ENCODE peak calls at places on chromosomes 13 and 19, in seven cellular contexts. U is PC-3, M is GM23248, J is neural progenitor cell, B is HCT116, N is GM23338, Q is MM.1S. O is an unnamed sample.

GRCh38 chr13:28434934-28435333 is 60.0 kb downstream of the FLT1 start:
- DNase-seq in U (no peak), M (peak), J (no peak), B (no peak), N (no peak), Q (no peak), O (no peak)

GRCh38 chr13:38844581-38844980 is 146.1 kb downstream of the STOML3 start:
- DNase-seq in U (no peak), M (no peak), J (no peak), B (no peak), N (no peak), Q (no peak), O (no peak)

GRCh38 chr19:13929340-13929739 is 8.9 kb downstream of the PODNL1 start:
- DNase-seq in U (no peak), M (no peak), J (no peak), B (no peak), N (no peak), Q (no peak), O (no peak)

GRCh38 chr13:98254541-98254940 is 77.5 kb upstream of the RNF113B start:
- DNase-seq in U (no peak), M (peak), J (no peak), B (no peak), N (no peak), Q (no peak), O (no peak)

GRCh38 chr13:43522788-43523187 is 264.0 kb downstream of the ENOX1 start:
- DNase-seq in U (no peak), M (peak), J (no peak), B (no peak), N (no peak), Q (no peak), O (no peak)

GRCh38 chr13:74217816-74218215 is 83.6 kb upstream of the KLF12 start:
- DNase-seq in U (no peak), M (peak), J (no peak), B (no peak), N (no peak), Q (no peak), O (no peak)

GRCh38 chr13:101417501-101417900 is 1.2 kb upstream of the NALCN start:
- DNase-seq in U (no peak), M (no peak), J (no peak), B (no peak), N (no peak), Q (no peak), O (no peak)

GRCh38 chr19:38834104-38834490 is 2.5 kb upstream of the ECH1 start:
- DNase-seq in U (no peak), M (no peak), J (no peak), B (no peak), N (no peak), Q (no peak), O (no peak)

GRCh38 chr13:110137677-110138008 is 169.3 kb downstream of the COL4A1 start:
- DNase-seq in U (peak), M (peak), J (peak), B (peak), N (no peak), Q (peak), O (peak)

GRCh38 chr13:25249001-25249543 is 38.2 kb downstream of the MTMR6 start:
- DNase-seq in U (peak), M (peak), J (peak), B (no peak), N (peak), Q (no peak), O (peak)

GRCh38 chr13:44668707-44669106 is 92.6 kb upstream of the TSC22D1 start:
- DNase-seq in U (peak), M (peak), J (no peak), B (no peak), N (no peak), Q (no peak), O (no peak)

GRCh38 chr13:26589754-26590153 is 32.3 kb downstream of the WASF3 start:
- DNase-seq in U (no peak), M (peak), J (no peak), B (no peak), N (no peak), Q (no peak), O (no peak)

GRCh38 chr13:26583662-26584061 is 26.2 kb downstream of the WASF3 start:
- DNase-seq in U (no peak), M (peak), J (no peak), B (no peak), N (peak), Q (no peak), O (no peak)

GRCh38 chr13:26585136-26585535 is 27.7 kb downstream of the WASF3 start:
- DNase-seq in U (no peak), M (peak), J (no peak), B (no peak), N (no peak), Q (no peak), O (no peak)

GRCh38 chr13:26587251-26587650 is 29.8 kb downstream of the WASF3 start:
- DNase-seq in U (no peak), M (no peak), J (no peak), B (no peak), N (no peak), Q (no peak), O (no peak)

DNA sequence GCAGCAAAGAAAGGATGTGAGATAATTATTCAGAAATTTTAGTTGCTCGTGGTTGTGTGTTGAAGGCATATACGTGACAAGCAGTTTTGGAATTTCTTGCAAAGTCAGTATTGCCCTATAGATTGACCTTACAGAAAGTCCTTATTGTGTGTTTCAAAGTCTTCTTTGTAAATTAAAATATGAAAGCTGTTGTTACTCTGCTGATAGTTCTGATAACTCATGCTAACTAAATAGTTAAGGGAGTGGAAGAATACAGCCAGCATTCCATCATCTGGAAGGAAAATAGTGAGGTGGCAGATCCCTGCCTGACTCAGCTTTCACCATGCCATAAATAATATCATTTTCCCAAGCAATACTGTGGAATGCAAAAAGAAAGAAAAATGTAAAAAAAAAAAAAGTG is 27.2 kb downstream of the WASF3 start:
- DNase-seq in U (peak), M (peak), J (no peak), B (no peak), N (no peak), Q (no peak), O (peak)
- TF ChIP-seq EZH2phosphoT487 in U (no peak), M (peak), J (no peak), B (no peak), N (no peak), Q (no peak), O (no peak)

GRCh38 chr19:2984196-2984490 is 6.8 kb downstream of the TLE6 start:
- DNase-seq in U (no peak), M (peak), J (no peak), B (no peak), N (no peak), Q (no peak), O (no peak)

GRCh38 chr19:2988568-2988967 is 11.2 kb downstream of the TLE6 start:
- DNase-seq in U (no peak), M (no peak), J (no peak), B (no peak), N (no peak), Q (no peak), O (no peak)

GRCh38 chr19:2989236-2989946 is 12.0 kb downstream of the TLE6 start:
- DNase-seq in U (no peak), M (no peak), J (no peak), B (no peak), N (no peak), Q (no peak), O (no peak)

GRCh38 chr19:2983351-2984195 is 6.2 kb downstream of the TLE6 start:
- DNase-seq in U (peak), M (peak), J (peak), B (no peak), N (peak), Q (no peak), O (peak)

DNA sequence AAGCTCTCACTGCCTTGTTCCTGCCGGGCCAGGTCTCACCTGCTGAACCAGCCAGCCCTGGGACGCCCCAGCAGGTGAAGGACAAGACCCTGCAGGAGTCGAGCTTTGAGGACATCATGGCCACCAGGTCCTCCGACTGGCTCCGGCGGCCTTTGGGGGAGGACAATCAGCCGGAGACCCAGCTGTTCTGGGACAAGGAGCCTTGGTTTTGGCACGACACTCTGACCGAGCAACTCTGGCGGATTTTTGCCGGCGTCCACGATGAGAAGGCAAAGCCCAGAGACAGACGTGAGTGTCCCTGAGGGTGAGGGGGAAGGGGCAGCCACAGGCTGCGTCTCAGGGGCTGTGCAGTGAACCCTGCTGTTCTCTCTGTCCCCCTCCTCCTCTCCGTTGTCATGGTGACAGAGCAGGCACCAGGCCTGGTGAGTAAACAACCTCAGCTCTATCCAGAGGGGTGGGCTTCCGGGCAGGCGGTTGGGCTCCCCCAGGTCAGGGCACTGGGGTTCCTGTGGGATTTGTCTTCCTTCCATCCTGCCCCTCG is 9.7 kb downstream of the TLE6 start:
- DNase-seq in U (no peak), M (no peak), J (peak), B (no peak), N (peak), Q (no peak), O (no peak)
- TF ChIP-seq EZH2 in U (no peak), M (no peak), J (no peak), B (no peak), N (no peak), Q (no peak), O (no peak)

DNA sequence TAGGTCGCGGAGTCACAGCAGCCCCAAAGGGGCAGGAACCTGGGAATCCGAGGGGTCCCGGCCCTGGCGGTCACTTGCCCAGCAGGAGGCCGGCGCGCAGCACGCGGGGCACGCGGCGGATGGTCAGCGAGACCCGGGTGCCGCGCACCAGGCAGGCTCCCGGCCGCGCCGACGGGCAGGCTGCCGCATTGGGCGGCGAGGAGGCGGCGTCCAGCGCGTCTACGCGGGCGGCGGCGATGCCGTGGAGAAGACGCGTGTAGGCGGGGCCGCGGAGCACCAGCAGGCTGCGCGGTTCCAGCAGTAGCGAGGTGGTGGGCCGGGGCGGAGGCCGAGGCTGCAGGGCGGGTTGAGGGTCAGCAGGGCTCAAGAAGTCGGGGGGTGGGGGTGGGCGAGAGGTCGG is 607 bp upstream of the SYNE4 start:
- DNase-seq in U (peak), M (peak), J (peak), B (no peak), N (peak), Q (peak), O (peak)
- TF ChIP-seq EZH2phosphoT487 in U (no peak), M (no peak), J (no peak), B (no peak), N (no peak), Q (no peak), O (no peak)

GRCh38 chr19:55443824-55444719 is 972 bp upstream of the SHISA7 start:
- DNase-seq in U (no peak), M (no peak), J (no peak), B (no peak), N (peak), Q (no peak), O (no peak)
- TF ChIP-seq EZH2 in U (no peak), M (peak), J (peak), B (no peak), N (peak), Q (no peak), O (no peak)

DNA sequence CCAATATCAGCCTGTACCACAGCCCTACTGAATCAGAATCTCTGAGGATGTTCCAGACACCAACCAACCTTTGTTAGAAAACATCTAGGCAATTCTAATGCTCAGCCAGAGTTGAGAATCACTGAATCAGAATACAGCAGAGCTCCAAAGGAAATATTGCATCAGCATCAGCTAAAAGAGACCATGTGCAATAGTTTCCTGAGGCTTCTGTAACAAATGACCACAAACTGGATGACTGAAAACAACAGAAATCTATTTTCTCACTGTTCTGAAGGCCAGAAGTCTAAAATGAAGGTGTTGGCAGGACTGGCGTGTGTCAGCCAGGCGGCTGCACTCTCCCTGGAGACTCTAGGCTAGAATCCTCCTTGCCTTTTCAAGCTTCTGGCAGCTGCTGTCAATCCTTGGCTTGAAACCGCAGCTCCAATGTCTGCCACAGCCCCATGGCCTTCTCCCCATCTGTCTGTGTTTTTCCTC is 1.2 kb upstream of the DCT start:
- DNase-seq in U (no peak), M (peak), J (no peak), B (no peak), N (no peak), Q (no peak), O (peak)
- TF ChIP-seq EZH2phosphoT487 in U (no peak), M (no peak), J (no peak), B (no peak), N (no peak), Q (no peak), O (no peak)

DNA sequence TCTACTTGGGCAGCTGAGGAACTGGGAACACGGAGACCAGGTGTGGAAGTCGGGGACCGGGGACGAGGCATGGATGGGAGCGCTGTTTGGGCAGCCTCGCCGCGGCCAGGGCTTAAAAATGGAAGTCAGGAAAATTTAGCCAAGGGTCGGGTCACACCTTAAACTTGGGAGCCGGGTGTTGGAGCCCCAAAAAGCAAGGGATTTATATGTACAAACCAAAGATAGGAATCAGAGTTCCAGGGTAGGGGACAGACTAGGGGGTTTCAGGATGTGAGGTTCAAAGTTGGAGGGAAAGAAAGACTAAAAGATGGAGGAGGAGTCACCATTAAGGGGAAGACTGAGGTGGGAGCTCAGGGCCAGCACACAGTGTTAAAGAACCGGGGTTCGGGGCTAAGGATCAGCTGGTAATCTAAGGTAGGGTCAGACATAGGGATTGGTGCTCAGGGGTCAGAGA is 530 bp downstream of the FOXA3 start:
- DNase-seq in U (no peak), M (no peak), J (no peak), B (no peak), N (no peak), Q (no peak), O (no peak)
- TF ChIP-seq EZH2 in U (no peak), M (peak), J (no peak), B (no peak), N (no peak), Q (peak), O (no peak)

DNA sequence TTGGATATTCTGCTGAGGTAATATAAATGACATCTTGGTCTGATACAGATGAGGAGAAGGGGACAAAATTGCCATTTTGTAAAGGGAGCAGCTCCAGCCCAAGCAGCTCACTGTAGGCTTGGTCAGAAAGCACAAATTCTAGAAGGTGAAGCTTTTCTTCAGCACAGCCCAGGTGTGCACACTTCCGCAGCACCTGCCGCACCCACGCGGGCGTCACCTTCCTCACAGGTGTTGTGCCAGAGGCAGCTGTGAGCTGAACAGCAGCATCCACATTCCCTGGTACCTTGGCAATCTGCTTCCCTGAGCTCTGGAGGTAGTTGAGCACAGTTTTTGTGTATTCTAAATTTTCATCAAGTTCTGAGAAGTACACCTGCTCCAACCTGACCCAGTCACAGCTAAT is 79.0 kb downstream of the SACS start:
- DNase-seq in U (no peak), M (no peak), J (no peak), B (no peak), N (no peak), Q (no peak), O (no peak)
- TF ChIP-seq EZH2phosphoT487 in U (no peak), M (no peak), J (no peak), B (no peak), N (no peak), Q (no peak), O (no peak)

DNA sequence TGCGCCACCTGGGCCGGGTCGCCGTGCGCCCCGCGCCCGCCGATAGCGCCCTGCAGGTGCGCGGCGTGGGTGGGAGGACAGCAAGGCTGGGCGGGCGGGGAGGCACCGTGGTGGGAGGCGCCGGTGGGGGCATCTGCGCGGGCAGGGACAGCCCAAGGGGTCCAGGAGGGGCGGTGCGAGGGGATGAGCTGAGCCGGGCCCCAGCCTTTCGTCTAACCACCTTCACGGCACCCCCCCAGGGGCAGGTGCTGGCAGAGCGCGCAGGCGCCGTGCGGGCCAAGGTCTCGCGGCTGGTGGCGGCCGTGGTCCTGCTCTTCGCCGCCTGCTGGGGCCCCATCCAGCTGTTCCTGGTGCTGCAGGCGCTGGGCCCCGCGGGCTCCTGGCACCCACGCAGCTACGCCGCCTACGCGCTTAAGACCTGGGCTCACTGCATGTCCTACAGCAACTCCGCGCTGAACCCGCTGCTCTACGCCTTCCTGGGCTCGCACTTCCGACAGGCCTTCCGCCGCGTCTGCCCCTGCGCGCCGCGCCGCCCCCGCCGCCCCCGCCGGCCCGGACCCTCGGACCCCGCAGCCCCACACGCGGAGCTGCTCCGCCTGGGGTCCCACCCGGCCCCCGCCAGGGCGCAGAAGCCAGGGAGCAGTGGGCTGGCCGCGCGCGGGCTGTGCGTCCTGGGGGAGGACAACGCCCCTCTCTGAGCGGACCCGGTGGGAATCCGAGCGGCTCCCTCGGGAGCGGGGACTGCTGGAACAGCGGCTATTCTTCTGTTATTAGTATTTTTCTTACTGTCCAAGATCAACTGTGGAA is 3.1 kb downstream of the KISS1R start:
- DNase-seq in U (peak), M (peak), J (peak), B (no peak), N (peak), Q (peak), O (peak)
- TF ChIP-seq EZH2 in U (no peak), M (peak), J (peak), B (no peak), N (peak), Q (no peak), O (no peak)

DNA sequence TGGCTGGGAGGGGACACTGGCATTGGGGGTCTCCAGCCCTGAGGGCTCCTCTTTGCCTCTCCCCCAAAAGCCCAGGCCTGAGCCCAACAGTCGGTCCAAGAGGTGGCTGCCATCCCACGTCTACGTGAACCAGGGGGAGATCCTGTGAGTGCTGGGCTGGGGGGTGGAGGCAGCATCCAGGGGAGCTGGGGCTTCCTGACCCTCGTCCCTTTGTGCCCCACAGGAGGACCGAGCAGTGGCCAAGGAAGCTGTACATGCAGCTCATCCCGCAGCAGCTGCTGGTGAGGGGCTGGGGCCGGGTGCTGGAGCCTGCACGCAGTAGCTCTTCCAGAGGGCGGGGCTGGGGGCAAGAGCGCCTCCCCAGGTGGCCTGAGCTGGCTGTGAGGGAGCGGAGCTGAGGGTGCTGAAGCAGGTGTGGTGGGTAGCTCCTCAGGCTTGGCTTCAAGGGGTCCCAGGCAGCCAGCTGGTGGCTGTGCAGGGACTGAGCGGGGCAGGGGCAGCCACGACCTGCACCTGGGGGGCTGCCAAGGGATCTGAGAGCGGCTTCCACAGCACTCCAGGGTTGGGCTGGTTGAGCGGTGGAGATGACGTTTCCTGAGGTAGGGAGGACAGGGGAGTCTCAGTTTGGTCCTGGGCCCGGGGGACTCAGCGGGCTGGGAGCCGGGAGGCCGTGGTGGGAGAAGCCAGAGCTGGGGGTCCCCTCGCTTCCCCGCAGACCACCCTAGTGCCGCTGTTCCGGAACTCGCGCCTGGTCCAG is 7.1 kb downstream of the PTOV1 start:
- DNase-seq in U (no peak), M (no peak), J (no peak), B (no peak), N (no peak), Q (no peak), O (no peak)
- TF ChIP-seq EZH2phosphoT487 in U (no peak), M (no peak), J (no peak), B (no peak), N (no peak), Q (no peak), O (no peak)